ENCODE peak calls at places on chromosomes 6 and 20, in four cellular contexts. Q, V, G and J are unnamed samples.

GRCh38 chr6:143110572-143110971 is 49.9 kb downstream of the AIG1 start:
- DNase-seq in V (no peak), Q (peak), G (no peak), J (peak)

GRCh38 chr20:18428490-18429173 is 38.2 kb downstream of the DZANK1 start:
- DNase-seq in G (peak), V (no peak), Q (peak), J (peak)

GRCh38 chr6:92132446-92132845 is 1286.9 kb downstream of the EPHA7 start:
- DNase-seq in G (no peak), V (no peak), Q (no peak), J (no peak)

GRCh38 chr6:26322645-26323482 is 42.1 kb upstream of the BTN3A2 start:
- DNase-seq in Q (peak), V (peak), G (no peak), J (peak)

GRCh38 chr6:107972413-107973096 is 14.5 kb upstream of the SEC63 start:
- DNase-seq in G (no peak), Q (no peak), V (peak), J (no peak)

GRCh38 chr6:36028088-36028886 is 679 bp downstream of the MAPK14 start:
- DNase-seq in Q (peak), V (peak), G (peak), J (peak)

GRCh38 chr6:169158750-169159149 is 94.9 kb downstream of the THBS2 start:
- DNase-seq in V (no peak), G (no peak), Q (peak), J (no peak)

GRCh38 chr6:84667252-84668213 is 96.9 kb downstream of the TBX18 start:
- DNase-seq in G (no peak), V (no peak), Q (no peak), J (peak)

GRCh38 chr20:35297153-35297552 is 4.9 kb upstream of the FAM83C start:
- DNase-seq in V (no peak), G (no peak), Q (no peak), J (no peak)

GRCh38 chr20:57666834-57667157 is 43.0 kb downstream of the PMEPA1 start:
- DNase-seq in Q (no peak), G (no peak), V (no peak), J (no peak)

GRCh38 chr20:57667924-57668782 is 41.7 kb downstream of the PMEPA1 start:
- DNase-seq in V (no peak), G (peak), Q (no peak), J (no peak)

GRCh38 chr20:57665589-57665971 is 44.2 kb downstream of the PMEPA1 start:
- DNase-seq in Q (no peak), G (no peak), V (no peak), J (no peak)

GRCh38 chr20:57666106-57666833 is 43.5 kb downstream of the PMEPA1 start:
- DNase-seq in G (no peak), Q (no peak), V (no peak), J (no peak)

DNA sequence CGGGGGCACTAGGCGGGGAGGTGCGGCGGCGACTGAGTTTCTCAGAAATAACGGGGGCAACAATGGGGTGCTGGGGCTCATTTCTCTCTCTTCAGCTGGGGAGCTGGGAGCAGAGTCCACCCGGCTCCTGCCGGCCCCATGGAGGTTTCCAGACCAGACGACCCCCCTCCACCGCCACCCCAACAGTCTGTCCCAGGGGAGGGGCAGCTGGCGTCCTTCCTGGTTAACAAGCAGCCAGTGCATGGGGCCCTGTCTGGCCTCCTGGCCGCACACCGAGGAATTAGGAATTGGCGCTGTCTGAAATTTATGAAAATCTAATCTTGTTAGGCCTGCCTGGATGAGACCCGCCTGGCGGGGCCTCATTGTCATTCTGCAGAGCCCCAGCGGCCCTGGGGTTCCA is 42.4 kb downstream of the PMEPA1 start:
- DNase-seq in V (no peak), Q (no peak), G (no peak), J (no peak)
- TF ChIP-seq CTCF in V (no peak), Q (no peak), G (no peak), J (no peak)

GRCh38 chr20:32006053-32006452 is 4.2 kb upstream of the CCM2L start:
- DNase-seq in G (no peak), V (no peak), Q (no peak), J (no peak)

GRCh38 chr20:32009564-32009963 is 674 bp upstream of the CCM2L start:
- DNase-seq in G (no peak), Q (no peak), V (no peak), J (no peak)

GRCh38 chr20:32007787-32008616 is 2.2 kb upstream of the CCM2L start:
- DNase-seq in V (no peak), G (no peak), Q (no peak), J (peak)

GRCh38 chr20:32004963-32005362 is 5.3 kb upstream of the CCM2L start:
- DNase-seq in G (no peak), V (no peak), Q (peak), J (peak)

GRCh38 chr20:32006841-32007786 is 3.1 kb upstream of the CCM2L start:
- DNase-seq in Q (no peak), G (no peak), V (no peak), J (peak)
- H3K4me3 ChIP-seq in Q (no peak), G (no peak), V (no peak), J (no peak)

DNA sequence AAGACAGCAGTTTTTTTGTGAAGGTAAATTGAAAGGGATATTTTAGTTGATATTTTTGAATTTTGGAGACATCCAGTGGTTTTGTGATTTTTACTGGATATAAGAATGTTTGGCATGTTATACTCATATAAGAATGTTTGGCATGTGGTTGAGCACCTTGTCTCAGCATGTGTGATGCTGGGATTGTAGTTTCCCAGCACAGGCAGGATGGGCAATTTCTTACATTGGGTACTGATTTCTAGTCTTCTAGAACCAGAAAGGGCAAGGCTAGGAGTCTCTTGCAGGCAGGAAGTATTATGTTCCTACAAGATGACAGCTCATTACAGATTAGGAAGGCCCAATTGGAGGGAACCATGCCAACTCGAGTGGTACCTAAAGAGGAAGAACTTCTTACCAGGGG is 377.7 kb downstream of the UTRN start:
- DNase-seq in G (no peak), V (no peak), Q (no peak), J (no peak)
- TF ChIP-seq CTCF in G (no peak), V (no peak), Q (no peak), J (no peak)

GRCh38 chr6:147530132-147531060 is 21.9 kb downstream of the SAMD5 start:
- DNase-seq in Q (no peak), V (no peak), G (no peak), J (no peak)
- H3K4me3 ChIP-seq in Q (no peak), V (no peak), G (no peak), J (no peak)